ENCODE peak calls at places on chromosomes 6 and 20, in nine cellular contexts. One of them, this sample, is unnamed.

GRCh38 chr20:49813305-49813974 is 812 bp downstream of the SLC9A8 start:
- DNase-seq in occipital lobe: no peak
- DNase-seq in kidney epithelial cell: no peak
- DNase-seq in fibroblast of lung: no peak
- DNase-seq in GM12865: no peak
- DNase-seq in dorsolateral prefrontal cortex: no peak
- DNase-seq in NCI-H460: no peak
- DNase-seq in AG08396: no peak
- DNase-seq in NCI-H748 treated with DMSO at 0.1 percent for 48 hours: no peak
- DNase-seq in this sample: no peak

GRCh38 chr20:21336455-21337151 is 33.5 kb downstream of the XRN2 start:
- DNase-seq in dorsolateral prefrontal cortex: no peak
- DNase-seq in AG08396: no peak
- DNase-seq in GM12865: no peak
- DNase-seq in NCI-H460: no peak
- DNase-seq in kidney epithelial cell: no peak
- DNase-seq in NCI-H748 treated with DMSO at 0.1 percent for 48 hours: no peak
- DNase-seq in fibroblast of lung: no peak
- DNase-seq in occipital lobe: no peak
- DNase-seq in this sample: no peak

GRCh38 chr6:24833711-24834386 is 35.1 kb upstream of the ARMH2 start:
- DNase-seq in NCI-H748 treated with DMSO at 0.1 percent for 48 hours: no peak
- DNase-seq in fibroblast of lung: no peak
- DNase-seq in NCI-H460: no peak
- DNase-seq in kidney epithelial cell: no peak
- DNase-seq in GM12865: no peak
- DNase-seq in AG08396: no peak
- DNase-seq in occipital lobe: no peak
- DNase-seq in dorsolateral prefrontal cortex: no peak
- DNase-seq in this sample: no peak

GRCh38 chr6:20708367-20709124 is 174.3 kb downstream of the CDKAL1 start:
- DNase-seq in NCI-H460: no peak
- DNase-seq in GM12865: peak; percentile 80
- DNase-seq in NCI-H748 treated with DMSO at 0.1 percent for 48 hours: peak; percentile 59
- DNase-seq in fibroblast of lung: peak; percentile 14
- DNase-seq in dorsolateral prefrontal cortex: no peak
- DNase-seq in occipital lobe: no peak
- DNase-seq in kidney epithelial cell: no peak
- DNase-seq in AG08396: peak; percentile 5
- DNase-seq in this sample: peak; percentile 82

GRCh38 chr6:82878812-82879211 is 186.8 kb downstream of the UBE3D start:
- DNase-seq in GM12865: no peak
- DNase-seq in fibroblast of lung: peak; percentile 57
- DNase-seq in occipital lobe: no peak
- DNase-seq in NCI-H748 treated with DMSO at 0.1 percent for 48 hours: no peak
- DNase-seq in kidney epithelial cell: no peak
- DNase-seq in NCI-H460: no peak
- DNase-seq in AG08396: no peak
- DNase-seq in dorsolateral prefrontal cortex: no peak
- DNase-seq in this sample: peak; percentile 24

GRCh38 chr20:38604873-38605303 is 3.3 kb downstream of the ARHGAP40 start:
- DNase-seq in dorsolateral prefrontal cortex: no peak
- DNase-seq in kidney epithelial cell: peak; percentile 76
- DNase-seq in GM12865: no peak
- DNase-seq in NCI-H748 treated with DMSO at 0.1 percent for 48 hours: no peak
- DNase-seq in AG08396: peak; percentile 47
- DNase-seq in occipital lobe: no peak
- DNase-seq in fibroblast of lung: no peak
- DNase-seq in NCI-H460: no peak
- DNase-seq in this sample: no peak

GRCh38 chr20:10794765-10795164 is 121.0 kb upstream of the JAG1 start:
- DNase-seq in NCI-H460: no peak
- DNase-seq in GM12865: no peak
- DNase-seq in fibroblast of lung: no peak
- DNase-seq in dorsolateral prefrontal cortex: no peak
- DNase-seq in occipital lobe: no peak
- DNase-seq in AG08396: no peak
- DNase-seq in NCI-H748 treated with DMSO at 0.1 percent for 48 hours: no peak
- DNase-seq in kidney epithelial cell: no peak
- DNase-seq in this sample: no peak

GRCh38 chr20:17938889-17939619 is 29.5 kb downstream of the SNX5 start:
- DNase-seq in dorsolateral prefrontal cortex: peak; percentile 77
- DNase-seq in occipital lobe: peak; percentile 37
- DNase-seq in NCI-H748 treated with DMSO at 0.1 percent for 48 hours: peak; percentile 43
- DNase-seq in fibroblast of lung: peak; percentile 70
- DNase-seq in NCI-H460: peak; percentile 44
- DNase-seq in GM12865: peak; percentile 85
- DNase-seq in kidney epithelial cell: no peak
- DNase-seq in AG08396: peak; percentile 75
- DNase-seq in this sample: peak; percentile 56

GRCh38 chr6:142416179-142416578 is 114.4 kb downstream of the ADGRG6 start:
- DNase-seq in kidney epithelial cell: peak; percentile 78
- DNase-seq in dorsolateral prefrontal cortex: no peak
- DNase-seq in AG08396: peak; percentile 72
- DNase-seq in GM12865: no peak
- DNase-seq in occipital lobe: peak; percentile 8
- DNase-seq in NCI-H748 treated with DMSO at 0.1 percent for 48 hours: no peak
- DNase-seq in NCI-H460: no peak
- DNase-seq in fibroblast of lung: peak; percentile 91
- DNase-seq in this sample: peak; percentile 82

GRCh38 chr6:57275384-57275783 is 42.0 kb upstream of the PRIM2 start:
- DNase-seq in dorsolateral prefrontal cortex: no peak
- DNase-seq in GM12865: no peak
- DNase-seq in NCI-H460: no peak
- DNase-seq in NCI-H748 treated with DMSO at 0.1 percent for 48 hours: no peak
- DNase-seq in kidney epithelial cell: no peak
- DNase-seq in fibroblast of lung: no peak
- DNase-seq in occipital lobe: no peak
- DNase-seq in AG08396: no peak
- DNase-seq in this sample: no peak

GRCh38 chr6:42449917-42450313 is 1.8 kb downstream of the TRERF1 start:
- DNase-seq in GM12865: no peak
- DNase-seq in AG08396: no peak
- DNase-seq in NCI-H460: no peak
- DNase-seq in dorsolateral prefrontal cortex: no peak
- DNase-seq in NCI-H748 treated with DMSO at 0.1 percent for 48 hours: no peak
- DNase-seq in kidney epithelial cell: no peak
- DNase-seq in fibroblast of lung: peak; percentile 41
- DNase-seq in occipital lobe: no peak
- DNase-seq in this sample: no peak

GRCh38 chr6:5937936-5938706 is 68.6 kb downstream of the NRN1 start:
- DNase-seq in kidney epithelial cell: no peak
- DNase-seq in GM12865: no peak
- DNase-seq in dorsolateral prefrontal cortex: no peak
- DNase-seq in occipital lobe: no peak
- DNase-seq in fibroblast of lung: no peak
- DNase-seq in NCI-H748 treated with DMSO at 0.1 percent for 48 hours: no peak
- DNase-seq in NCI-H460: no peak
- DNase-seq in AG08396: no peak
- DNase-seq in this sample: no peak

GRCh38 chr6:109925060-109925459 is 53.1 kb upstream of the GPR6 start:
- DNase-seq in NCI-H460: no peak
- DNase-seq in AG08396: no peak
- DNase-seq in NCI-H748 treated with DMSO at 0.1 percent for 48 hours: no peak
- DNase-seq in dorsolateral prefrontal cortex: no peak
- DNase-seq in kidney epithelial cell: no peak
- DNase-seq in fibroblast of lung: peak; percentile 1
- DNase-seq in GM12865: no peak
- DNase-seq in occipital lobe: no peak
- DNase-seq in this sample: peak; percentile 3

GRCh38 chr6:39051399-39052122 is 3.0 kb downstream of the GLP1R start:
- DNase-seq in fibroblast of lung: no peak
- DNase-seq in occipital lobe: no peak
- DNase-seq in kidney epithelial cell: no peak
- DNase-seq in GM12865: no peak
- DNase-seq in AG08396: no peak
- DNase-seq in NCI-H460: no peak
- DNase-seq in dorsolateral prefrontal cortex: peak; percentile 11
- DNase-seq in NCI-H748 treated with DMSO at 0.1 percent for 48 hours: no peak
- DNase-seq in this sample: no peak

GRCh38 chr6:70538364-70538763 is 28.4 kb upstream of the SDHAF4 start:
- DNase-seq in dorsolateral prefrontal cortex: no peak
- DNase-seq in occipital lobe: no peak
- DNase-seq in NCI-H748 treated with DMSO at 0.1 percent for 48 hours: no peak
- DNase-seq in NCI-H460: no peak
- DNase-seq in GM12865: peak; percentile 35
- DNase-seq in AG08396: no peak
- DNase-seq in fibroblast of lung: no peak
- DNase-seq in kidney epithelial cell: no peak
- DNase-seq in this sample: no peak

GRCh38 chr6:145313041-145313855 is 422.1 kb downstream of the EPM2A start:
- DNase-seq in occipital lobe: no peak
- DNase-seq in kidney epithelial cell: no peak
- DNase-seq in NCI-H460: no peak
- DNase-seq in dorsolateral prefrontal cortex: no peak
- DNase-seq in AG08396: no peak
- DNase-seq in NCI-H748 treated with DMSO at 0.1 percent for 48 hours: no peak
- DNase-seq in GM12865: no peak
- DNase-seq in fibroblast of lung: no peak
- DNase-seq in this sample: no peak

GRCh38 chr20:44271915-44272663 is 25.0 kb downstream of the GDAP1L1 start:
- DNase-seq in kidney epithelial cell: no peak
- DNase-seq in dorsolateral prefrontal cortex: no peak
- DNase-seq in GM12865: no peak
- DNase-seq in AG08396: no peak
- DNase-seq in NCI-H748 treated with DMSO at 0.1 percent for 48 hours: no peak
- DNase-seq in fibroblast of lung: no peak
- DNase-seq in NCI-H460: no peak
- DNase-seq in occipital lobe: no peak
- DNase-seq in this sample: no peak

GRCh38 chr6:79984261-79984660 is 20.2 kb upstream of the TTK start:
- DNase-seq in dorsolateral prefrontal cortex: no peak
- DNase-seq in NCI-H460: no peak
- DNase-seq in AG08396: no peak
- DNase-seq in GM12865: peak; percentile 35
- DNase-seq in fibroblast of lung: no peak
- DNase-seq in kidney epithelial cell: peak; percentile 72
- DNase-seq in occipital lobe: no peak
- DNase-seq in NCI-H748 treated with DMSO at 0.1 percent for 48 hours: no peak
- DNase-seq in this sample: peak; percentile 37

GRCh38 chr20:51574248-51575033 is 31.9 kb upstream of the NFATC2 start:
- DNase-seq in AG08396: no peak
- DNase-seq in dorsolateral prefrontal cortex: no peak
- DNase-seq in occipital lobe: no peak
- DNase-seq in NCI-H748 treated with DMSO at 0.1 percent for 48 hours: no peak
- DNase-seq in kidney epithelial cell: no peak
- DNase-seq in fibroblast of lung: no peak
- DNase-seq in GM12865: no peak
- DNase-seq in NCI-H460: no peak
- DNase-seq in this sample: no peak

GRCh38 chr20:17615645-17616479 is 46.0 kb downstream of the DSTN start:
- DNase-seq in AG08396: no peak
- DNase-seq in GM12865: no peak
- DNase-seq in kidney epithelial cell: no peak
- DNase-seq in NCI-H748 treated with DMSO at 0.1 percent for 48 hours: no peak
- DNase-seq in occipital lobe: no peak
- DNase-seq in dorsolateral prefrontal cortex: no peak
- DNase-seq in NCI-H460: no peak
- DNase-seq in fibroblast of lung: no peak
- DNase-seq in this sample: no peak

GRCh38 chr6:34982424-34982852 is 93.4 kb downstream of the ANKS1A start:
- DNase-seq in dorsolateral prefrontal cortex: peak; percentile 62
- DNase-seq in kidney epithelial cell: no peak
- DNase-seq in GM12865: no peak
- DNase-seq in occipital lobe: peak; percentile 46
- DNase-seq in AG08396: peak; percentile 27
- DNase-seq in NCI-H460: peak; percentile 19
- DNase-seq in fibroblast of lung: peak; percentile 33
- DNase-seq in NCI-H748 treated with DMSO at 0.1 percent for 48 hours: no peak
- DNase-seq in this sample: peak; percentile 71

GRCh38 chr6:111427341-111428116 is 55.5 kb downstream of the REV3L start:
- DNase-seq in occipital lobe: no peak
- DNase-seq in GM12865: peak; percentile 77
- DNase-seq in NCI-H460: no peak
- DNase-seq in kidney epithelial cell: peak; percentile 38
- DNase-seq in dorsolateral prefrontal cortex: no peak
- DNase-seq in NCI-H748 treated with DMSO at 0.1 percent for 48 hours: no peak
- DNase-seq in AG08396: peak; percentile 68
- DNase-seq in fibroblast of lung: peak; percentile 79
- DNase-seq in this sample: peak; percentile 65

GRCh38 chr20:675453-676314 is at the start of gene SCRT2:
- DNase-seq in occipital lobe: peak; percentile 38
- DNase-seq in dorsolateral prefrontal cortex: peak; percentile 82
- DNase-seq in NCI-H748 treated with DMSO at 0.1 percent for 48 hours: peak; percentile 54
- DNase-seq in NCI-H460: peak; percentile 76
- DNase-seq in GM12865: peak; percentile 27
- DNase-seq in fibroblast of lung: peak; percentile 63
- DNase-seq in kidney epithelial cell: no peak
- DNase-seq in AG08396: peak; percentile 96
- DNase-seq in this sample: peak; percentile 80

GRCh38 chr6:42316390-42316970 is 98.8 kb upstream of the MRPS10 start:
- DNase-seq in NCI-H460: no peak
- DNase-seq in GM12865: peak; percentile 32
- DNase-seq in NCI-H748 treated with DMSO at 0.1 percent for 48 hours: no peak
- DNase-seq in dorsolateral prefrontal cortex: no peak
- DNase-seq in fibroblast of lung: peak; percentile 73
- DNase-seq in AG08396: peak; percentile 26
- DNase-seq in occipital lobe: no peak
- DNase-seq in kidney epithelial cell: peak; percentile 38
- DNase-seq in this sample: peak; percentile 77

GRCh38 chr20:2379511-2380229 is 1.0 kb upstream of the TGM6 start:
- DNase-seq in GM12865: peak; percentile 29
- DNase-seq in kidney epithelial cell: no peak
- DNase-seq in occipital lobe: no peak
- DNase-seq in dorsolateral prefrontal cortex: no peak
- DNase-seq in AG08396: no peak
- DNase-seq in NCI-H748 treated with DMSO at 0.1 percent for 48 hours: no peak
- DNase-seq in fibroblast of lung: no peak
- DNase-seq in NCI-H460: no peak
- DNase-seq in this sample: no peak